ENCODE peak calls at places on chromosomes 7 and 10, in four cellular contexts. A is A549, G is HFF-Myc, B is epithelial cell of esophagus. M is an unnamed sample.

GRCh38 chr10:69835875-69836727 is 34.4 kb downstream of the COL13A1 start:
- DNase-seq in A (no peak), G (no peak), B (no peak), M (no peak)

GRCh38 chr10:82625497-82626151 is 750.6 kb downstream of the NRG3 start:
- DNase-seq in A (no peak), G (no peak), B (no peak), M (no peak)

GRCh38 chr7:80819503-80819902 is 99.3 kb downstream of the SEMA3C start:
- DNase-seq in A (no peak), G (no peak), B (no peak), M (no peak)

GRCh38 chr7:10913457-10913856 is 60.2 kb upstream of the PHF14 start:
- DNase-seq in A (no peak), G (no peak), B (no peak), M (no peak)

GRCh38 chr7:123494193-123494796 is 40.1 kb downstream of the IQUB start:
- DNase-seq in A (peak; percentile 20), G (peak; percentile 9), B (peak; percentile 52), M (no peak)

GRCh38 chr10:131778842-131779241 is 122.0 kb upstream of the PPP2R2D start:
- DNase-seq in A (no peak), G (no peak), B (no peak), M (no peak)

GRCh38 chr10:43253461-43254198 is 13.2 kb downstream of the RASGEF1A start:
- DNase-seq in A (no peak), G (no peak), B (no peak), M (no peak)

GRCh38 chr7:67348171-67348570 is 351.5 kb downstream of the TYW1 start:
- DNase-seq in A (no peak), G (no peak), B (no peak), M (no peak)

GRCh38 chr10:123044391-123044790 is 35.6 kb downstream of the ACADSB start:
- DNase-seq in A (no peak), G (no peak), B (peak; percentile 25), M (no peak)

GRCh38 chr7:7554021-7554432 is 12.7 kb upstream of the MIOS start:
- DNase-seq in A (no peak), G (no peak), B (no peak), M (peak; percentile 61)

GRCh38 chr7:99642099-99642498 is 25.4 kb downstream of the ZSCAN25 start:
- DNase-seq in A (no peak), G (no peak), B (no peak), M (no peak)

GRCh38 chr7:3897430-3898385 is 596.7 kb downstream of the SDK1 start:
- DNase-seq in A (peak; percentile 36), G (no peak), B (peak; percentile 64), M (no peak)

GRCh38 chr10:62866451-62866850 is 50.3 kb upstream of the EGR2 start:
- DNase-seq in A (no peak), G (no peak), B (peak; percentile 55), M (no peak)

GRCh38 chr7:56074371-56074791 is 10.3 kb downstream of the SUMF2 start:
- DNase-seq in A (peak; percentile 54), G (peak; percentile 62), B (peak; percentile 80), M (peak; percentile 52)

GRCh38 chr10:131082201-131082850 is 229.2 kb downstream of the TCERG1L start:
- DNase-seq in A (no peak), G (no peak), B (no peak), M (no peak)

GRCh38 chr7:29194594-29195417 is at the start of gene CHN2:
- DNase-seq in A (peak; percentile 19), G (no peak), B (peak; percentile 51), M (no peak)

GRCh38 chr10:110175406-110175805 is 32.0 kb upstream of the MXI1 start:
- DNase-seq in A (no peak), G (no peak), B (peak; percentile 89), M (no peak)

GRCh38 chr7:64639267-64640001 is 26.5 kb upstream of the ZNF107 start:
- DNase-seq in A (no peak), G (no peak), B (peak; percentile 79), M (no peak)

GRCh38 chr7:135853008-135853407 is 104.4 kb upstream of the FAM180A start:
- DNase-seq in A (no peak), G (no peak), B (no peak), M (no peak)

GRCh38 chr10:115022754-115023153 is 70.4 kb upstream of the ATRNL1 start:
- DNase-seq in A (no peak), G (no peak), B (no peak), M (no peak)

GRCh38 chr10:75009426-75009825 is 102.0 kb upstream of the SAMD8 start:
- DNase-seq in A (no peak), G (no peak), B (no peak), M (no peak)

GRCh38 chr10:38118072-38118807 is 24.1 kb downstream of the ZNF37A start:
- DNase-seq in A (no peak), G (peak; percentile 3), B (peak; percentile 26), M (no peak)

GRCh38 chr7:135320277-135320676 is 86.6 kb downstream of the STRA8 start:
- DNase-seq in A (no peak), G (no peak), B (peak; percentile 83), M (peak; percentile 27)

GRCh38 chr7:38178695-38179344 is 775 bp downstream of the STARD3NL start:
- DNase-seq in A (no peak), G (no peak), B (no peak), M (no peak)

GRCh38 chr7:87083865-87084519 is 24.5 kb upstream of the ELAPOR2 start:
- DNase-seq in A (no peak), G (no peak), B (peak; percentile 36), M (no peak)

GRCh38 chr10:97701438-97702064 is 12.0 kb upstream of the MARVELD1 start:
- DNase-seq in A (peak; percentile 88), G (peak; percentile 73), B (peak; percentile 75), M (no peak)

GRCh38 chr7:137069249-137069963 is 201.0 kb downstream of the CHRM2 start:
- DNase-seq in A (no peak), G (no peak), B (no peak), M (no peak)

GRCh38 chr7:155338632-155339320 is 41.1 kb downstream of the INSIG1 start:
- DNase-seq in A (no peak), G (no peak), B (no peak), M (no peak)

GRCh38 chr7:100894860-100895700 is 608 bp downstream of the ACHE start:
- DNase-seq in A (no peak), G (no peak), B (no peak), M (no peak)

GRCh38 chr10:20202337-20202736 is 386.1 kb downstream of the PLXDC2 start:
- DNase-seq in A (no peak), G (no peak), B (peak; percentile 1), M (no peak)

GRCh38 chr10:28676968-28677888 is at the start of gene BAMBI:
- DNase-seq in A (peak; percentile 49), G (peak; percentile 20), B (peak; percentile 95), M (peak; percentile 62)
- TF ChIP-seq CTCF in A (peak; percentile 87), G (peak; percentile 38), B (peak; percentile 37), M (peak; percentile 38)

DNA sequence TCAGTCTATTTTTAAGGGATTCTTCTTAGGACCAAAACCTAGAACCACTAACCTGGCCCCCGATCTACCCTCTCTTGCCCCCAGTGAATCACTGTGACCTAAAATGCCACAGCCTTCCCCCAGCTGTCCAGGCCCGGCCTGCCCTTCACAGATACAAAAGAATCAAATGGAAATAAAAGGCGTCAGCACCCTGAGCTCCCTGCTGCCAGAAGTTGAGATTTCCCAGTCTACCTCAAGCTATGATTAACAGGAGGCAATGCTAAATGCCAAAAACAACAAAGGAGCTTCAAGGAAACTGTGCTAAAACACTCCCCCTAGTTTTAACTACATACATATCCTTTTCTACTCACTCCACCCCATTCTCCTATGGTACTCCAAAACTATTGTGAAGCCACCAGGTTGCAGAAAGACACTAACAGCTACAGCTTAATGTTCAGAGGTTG is 67.8 kb downstream of the GSAP start:
- DNase-seq in A (no peak), G (no peak), B (peak; percentile 61), M (no peak)
- TF ChIP-seq CTCF in A (no peak), G (no peak), B (no peak), M (no peak)

GRCh38 chr7:146176790-146177189 is 60.2 kb downstream of the CNTNAP2 start:
- DNase-seq in A (no peak), G (no peak), B (no peak), M (no peak)

GRCh38 chr7:146172112-146172511 is 55.5 kb downstream of the CNTNAP2 start:
- DNase-seq in A (no peak), G (no peak), B (no peak), M (no peak)

GRCh38 chr7:146175716-146176115 is 59.1 kb downstream of the CNTNAP2 start:
- DNase-seq in A (peak; percentile 0), G (no peak), B (peak; percentile 0), M (no peak)
- TF ChIP-seq CTCF in A (no peak), G (no peak), B (no peak), M (no peak)

GRCh38 chr10:47376522-47377220 is 7.4 kb downstream of the ZNF488 start:
- DNase-seq in A (no peak), G (no peak), B (no peak), M (no peak)

GRCh38 chr10:47378606-47379444 is 5.3 kb downstream of the ZNF488 start:
- DNase-seq in A (no peak), G (no peak), B (peak; percentile 15), M (no peak)

GRCh38 chr10:47371629-47372485 is 12.2 kb downstream of the ZNF488 start:
- DNase-seq in A (no peak), G (no peak), B (no peak), M (no peak)

GRCh38 chr10:47372726-47373125 is 11.4 kb downstream of the ZNF488 start:
- DNase-seq in A (no peak), G (no peak), B (no peak), M (no peak)

DNA sequence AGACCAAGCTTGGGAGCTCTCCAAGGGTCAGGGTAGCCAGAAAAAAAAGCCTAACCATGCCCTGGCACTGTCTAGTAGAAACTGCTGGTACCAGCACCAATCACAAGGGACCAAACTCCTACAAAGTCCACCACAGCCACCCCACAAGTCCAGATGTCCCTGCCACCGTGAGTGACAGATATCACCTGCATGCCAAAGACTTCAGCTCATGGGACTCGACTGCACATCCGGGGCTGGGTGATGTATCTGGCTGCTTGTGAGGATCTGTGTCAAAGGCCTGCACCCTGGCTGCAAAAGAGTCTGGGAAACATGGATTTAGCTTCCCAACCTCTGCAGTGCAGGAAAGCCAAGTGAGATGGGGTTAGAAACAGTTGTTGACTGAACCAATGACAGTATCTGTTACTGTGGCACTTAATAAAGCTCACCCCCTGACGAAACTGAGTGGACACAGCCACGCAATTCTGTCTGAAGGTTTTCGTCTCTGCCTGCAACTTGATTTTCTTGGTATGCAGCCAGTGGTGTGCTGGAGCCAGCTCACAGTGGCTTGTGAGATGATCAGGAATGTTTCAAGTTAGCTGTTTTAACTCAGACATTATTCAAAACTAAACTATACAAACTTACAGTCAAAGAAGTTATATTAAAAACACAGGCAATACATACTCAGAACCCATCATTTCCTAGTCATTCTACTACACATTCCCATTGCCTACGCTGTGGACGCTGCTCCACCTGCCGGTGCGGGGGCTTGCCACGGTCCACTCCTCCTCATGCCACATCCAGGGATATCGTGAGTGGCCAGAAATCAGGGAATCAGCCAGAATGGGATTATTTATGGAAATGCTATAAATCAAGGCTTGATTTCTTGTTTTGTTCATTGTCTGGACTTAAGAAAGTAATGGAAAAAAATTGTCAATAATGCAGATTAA is 9.2 kb downstream of the ZNF488 start:
- DNase-seq in A (no peak), G (no peak), B (no peak), M (peak; percentile 25)
- TF ChIP-seq CTCF in A (no peak), G (no peak), B (no peak), M (peak; percentile 10)

M was measured in AG09319.